ENCODE peak calls at places on chromosomes 3 and 15, in ten cellular contexts. G, I, S, B, M, V, H, Z, N and L are unnamed samples.

GRCh38 chr3:109731639-109732473 is 394.5 kb upstream of the DPPA4 start:
- DNase-seq in Z (peak), G (peak), B (no peak), M (peak), V (peak), I (peak), S (peak), H (no peak), N (no peak), L (no peak)

GRCh38 chr15:40246496-40247275 is 7.8 kb downstream of the PAK6 start:
- DNase-seq in S (no peak), M (no peak), Z (no peak), N (peak), G (no peak), B (peak), V (no peak), H (peak), I (no peak), L (no peak)

GRCh38 chr15:92907880-92908279 is 7.8 kb downstream of the CHD2 start:
- DNase-seq in V (peak), H (peak), S (no peak), N (no peak), Z (peak), M (no peak), B (no peak), G (peak), I (peak), L (peak)

GRCh38 chr3:49410844-49411549 is 779 bp downstream of the RHOA start:
- DNase-seq in B (no peak), V (no peak), S (no peak), M (no peak), G (no peak), I (no peak), H (no peak), N (no peak), Z (no peak), L (no peak)

GRCh38 chr3:179898024-179898423 is 138.7 kb downstream of the PEX5L start:
- DNase-seq in I (peak), Z (no peak), M (no peak), V (peak), G (no peak), N (no peak), B (no peak), H (no peak), S (peak), L (no peak)

GRCh38 chr15:46222861-46223260 is 588.0 kb downstream of the SQOR start:
- DNase-seq in I (no peak), G (no peak), S (no peak), H (no peak), Z (no peak), M (no peak), V (no peak), B (no peak), N (no peak), L (no peak)

GRCh38 chr15:24848050-24848449 is 106.7 kb upstream of the SNRPN start:
- DNase-seq in G (no peak), B (no peak), V (peak), S (no peak), Z (peak), N (peak), H (peak), I (no peak), M (peak), L (no peak)

GRCh38 chr15:23647421-23648375 is at the start of gene MAGEL2:
- DNase-seq in I (peak), B (no peak), S (no peak), N (peak), Z (no peak), H (no peak), V (no peak), G (no peak), M (no peak), L (no peak)

GRCh38 chr3:11195721-11196332 is 41.5 kb downstream of the HRH1 start:
- DNase-seq in B (no peak), V (no peak), N (no peak), G (no peak), Z (no peak), M (no peak), H (no peak), I (peak), S (no peak), L (no peak)

GRCh38 chr3:147613710-147614109 is 204.5 kb downstream of the ZIC1 start:
- DNase-seq in I (no peak), H (no peak), Z (no peak), B (no peak), S (no peak), M (no peak), N (no peak), V (no peak), G (no peak), L (no peak)

GRCh38 chr3:53645754-53646153 is 151.3 kb downstream of the CACNA1D start:
- DNase-seq in B (no peak), N (no peak), H (no peak), G (no peak), Z (no peak), I (no peak), V (no peak), M (no peak), S (no peak), L (no peak)

GRCh38 chr3:46284981-46285683 is 42.9 kb downstream of the CCR3 start:
- DNase-seq in I (peak), S (no peak), M (no peak), V (no peak), N (no peak), G (no peak), H (no peak), Z (no peak), B (no peak), L (no peak)

GRCh38 chr15:53009093-53009492 is 219.0 kb upstream of the ONECUT1 start:
- DNase-seq in Z (no peak), I (no peak), G (no peak), M (no peak), V (no peak), B (no peak), H (no peak), N (no peak), S (no peak), L (no peak)

GRCh38 chr3:31979006-31979697 is 1.9 kb downstream of the OSBPL10 start:
- DNase-seq in S (no peak), H (no peak), V (no peak), G (no peak), I (no peak), B (no peak), Z (no peak), M (no peak), N (no peak), L (no peak)

GRCh38 chr3:12944849-12945248 is 103.5 kb upstream of the RPL32 start:
- DNase-seq in S (no peak), Z (no peak), V (no peak), I (no peak), N (no peak), B (no peak), M (no peak), H (no peak), G (no peak), L (no peak)

GRCh38 chr3:148600440-148600839 is 97.3 kb upstream of the AGTR1 start:
- DNase-seq in S (no peak), V (no peak), G (no peak), I (no peak), Z (no peak), H (no peak), B (no peak), N (no peak), M (no peak), L (no peak)

GRCh38 chr3:46695177-46695961 is 1.9 kb upstream of the ALS2CL start:
- DNase-seq in I (peak), H (peak), S (peak), Z (peak), M (peak), B (peak), V (peak), G (peak), N (peak), L (no peak)

GRCh38 chr3:110296885-110297284 is 774.7 kb upstream of the NECTIN3 start:
- DNase-seq in M (no peak), G (no peak), H (no peak), N (no peak), Z (no peak), S (no peak), B (no peak), V (no peak), I (no peak), L (no peak)

GRCh38 chr3:112027839-112028238 is 6.7 kb upstream of the TMPRSS7 start:
- DNase-seq in M (peak), S (no peak), H (no peak), B (no peak), Z (peak), I (no peak), V (no peak), N (no peak), G (no peak), L (no peak)

GRCh38 chr15:59879506-59879905 is 124.6 kb upstream of the FOXB1 start:
- DNase-seq in G (no peak), S (no peak), I (no peak), N (no peak), Z (no peak), B (no peak), M (no peak), H (no peak), V (no peak), L (no peak)

GRCh38 chr3:54004351-54004750 is 112.7 kb upstream of the SELENOK start:
- DNase-seq in S (no peak), G (no peak), N (no peak), Z (no peak), B (no peak), H (no peak), M (no peak), V (no peak), I (no peak), L (no peak)

GRCh38 chr15:92020765-92021164 is 167.3 kb downstream of the SLCO3A1 start:
- DNase-seq in B (no peak), S (no peak), Z (no peak), N (no peak), G (no peak), H (no peak), I (no peak), M (no peak), V (no peak), L (no peak)

GRCh38 chr15:70873232-70874054 is 18.8 kb downstream of the THAP10 start:
- DNase-seq in G (no peak), I (no peak), V (no peak), S (no peak), N (no peak), M (no peak), H (no peak), Z (no peak), B (no peak), L (no peak)

GRCh38 chr15:70879386-70879785 is 12.8 kb downstream of the THAP10 start:
- DNase-seq in V (no peak), H (no peak), B (no peak), S (no peak), N (no peak), M (no peak), Z (no peak), G (no peak), I (peak), L (no peak)

GRCh38 chr15:70876683-70877082 is 15.6 kb downstream of the THAP10 start:
- DNase-seq in I (no peak), N (no peak), H (no peak), B (no peak), V (no peak), G (no peak), Z (no peak), M (no peak), S (no peak), L (no peak)

GRCh38 chr15:70876011-70876410 is 16.2 kb downstream of the THAP10 start:
- DNase-seq in I (no peak), N (no peak), G (no peak), V (no peak), B (no peak), M (no peak), S (no peak), Z (no peak), H (no peak), L (no peak)

DNA sequence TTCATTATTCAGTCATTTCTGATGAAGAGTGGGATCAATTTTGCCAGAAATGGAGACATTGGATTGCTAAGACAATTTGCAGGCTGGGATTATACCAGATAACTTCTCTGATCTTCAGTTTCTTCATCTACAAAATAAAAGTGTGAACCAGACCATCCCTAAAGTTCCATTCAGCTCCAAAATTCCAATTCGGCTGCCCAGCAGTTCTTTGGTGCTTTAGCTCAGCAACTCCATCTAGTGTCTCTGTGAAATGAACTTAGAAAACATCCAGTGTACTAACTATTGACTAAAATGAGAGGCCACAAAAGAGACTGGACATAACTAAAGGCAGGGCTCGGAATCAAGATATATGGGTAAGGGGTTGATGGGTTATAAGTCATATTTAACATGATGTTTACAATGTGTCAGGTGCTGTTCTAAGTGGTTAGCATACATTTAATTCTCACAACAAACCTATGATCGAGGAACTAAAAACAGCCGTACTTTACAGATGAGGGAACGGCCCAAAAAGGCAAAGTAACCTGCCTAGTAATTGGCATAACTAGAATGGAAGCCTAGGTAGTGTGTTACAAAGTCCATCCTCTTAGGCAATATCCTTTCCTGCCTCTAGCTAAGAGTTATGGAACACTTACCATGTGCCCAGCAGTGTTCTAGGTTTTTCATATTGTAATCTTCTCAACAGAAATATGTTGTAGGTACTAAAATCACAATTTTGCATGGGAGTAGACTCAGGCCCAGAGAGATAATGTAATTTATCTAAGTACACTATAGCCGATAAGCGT is 17.0 kb downstream of the THAP10 start:
- DNase-seq in V (peak), Z (no peak), N (no peak), B (no peak), G (no peak), S (no peak), H (no peak), I (no peak), M (no peak), L (no peak)
- TF ChIP-seq CTCF in V (peak), Z (peak), N (peak), B (peak), G (peak), S (peak), H (no peak), I (no peak), M (peak), L (peak)

GRCh38 chr15:65824031-65824743 is 32.1 kb upstream of the DENND4A start:
- DNase-seq in Z (peak), S (peak), G (peak), M (peak), N (no peak), H (peak), I (peak), V (peak), B (no peak), L (no peak)

GRCh38 chr15:65818927-65819562 is 27.0 kb upstream of the DENND4A start:
- DNase-seq in I (no peak), N (no peak), B (no peak), H (no peak), G (no peak), S (no peak), M (no peak), V (no peak), Z (no peak), L (no peak)

GRCh38 chr15:65816441-65816840 is 24.3 kb upstream of the DENND4A start:
- DNase-seq in S (no peak), N (no peak), H (no peak), G (no peak), V (no peak), Z (no peak), M (no peak), B (no peak), I (no peak), L (no peak)

GRCh38 chr15:65821070-65821469 is 29.0 kb upstream of the DENND4A start:
- DNase-seq in I (no peak), N (no peak), S (no peak), V (no peak), B (no peak), G (no peak), M (no peak), H (no peak), Z (no peak), L (no peak)

DNA sequence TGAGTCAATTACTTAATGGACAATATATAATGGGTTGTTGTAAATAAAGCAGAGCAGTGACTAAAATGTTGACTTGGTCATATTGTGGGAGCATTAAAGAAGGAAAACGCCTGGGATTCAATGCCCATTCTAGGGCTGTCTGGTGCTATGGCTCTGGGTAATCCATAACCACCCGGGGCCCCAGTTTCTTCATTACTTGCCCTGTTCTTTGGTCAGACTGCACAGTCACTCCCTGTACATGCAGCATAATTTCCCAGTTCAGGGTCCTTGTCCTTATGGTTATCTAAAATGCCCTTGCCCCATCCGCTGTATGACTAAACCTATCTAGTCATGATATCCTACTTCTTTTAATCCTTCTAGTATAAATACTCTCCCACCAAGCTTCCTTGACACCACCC is 27.5 kb upstream of the DENND4A start:
- DNase-seq in N (no peak), I (no peak), H (no peak), Z (no peak), M (no peak), B (no peak), G (no peak), V (no peak), S (peak), L (no peak)
- TF ChIP-seq POLR2A in N (no peak), I (no peak), H (no peak), Z (no peak), M (no peak), B (no peak), G (no peak), V (no peak), S (no peak), L (no peak)

GRCh38 chr15:63019539-63020109 is 22.9 kb upstream of the TPM1 start:
- DNase-seq in H (peak), N (no peak), Z (no peak), M (no peak), S (no peak), B (peak), I (no peak), V (peak), G (no peak), L (no peak)

GRCh38 chr15:63021031-63021430 is 21.5 kb upstream of the TPM1 start:
- DNase-seq in M (no peak), Z (no peak), N (no peak), B (no peak), I (no peak), G (no peak), H (no peak), V (no peak), S (no peak), L (no peak)

GRCh38 chr15:63018639-63019038 is 23.9 kb upstream of the TPM1 start:
- DNase-seq in B (no peak), S (no peak), M (no peak), H (no peak), Z (no peak), V (no peak), I (peak), G (no peak), N (no peak), L (no peak)

GRCh38 chr15:63022181-63022580 is 20.4 kb upstream of the TPM1 start:
- DNase-seq in B (no peak), S (no peak), V (no peak), M (no peak), I (no peak), Z (no peak), G (no peak), H (no peak), N (no peak), L (no peak)

DNA sequence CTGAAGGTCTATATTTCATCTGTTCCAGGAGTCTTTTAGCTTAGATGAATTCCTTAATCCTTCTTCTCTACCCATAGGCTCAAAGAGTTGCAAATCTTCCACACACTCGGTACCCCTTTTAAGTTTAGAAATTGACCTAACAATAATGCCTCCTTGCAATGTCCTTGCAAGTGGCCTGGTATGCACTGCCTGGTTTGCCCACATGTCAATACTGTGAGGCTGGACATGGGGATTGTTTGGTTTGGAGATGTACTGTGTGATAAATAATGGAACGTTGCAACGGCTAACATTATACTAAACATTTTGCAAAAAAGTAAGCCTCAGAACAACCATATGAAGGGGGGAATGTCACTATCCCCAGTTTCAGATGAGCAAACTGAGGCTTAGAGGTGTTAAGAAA is 22.4 kb upstream of the TPM1 start:
- DNase-seq in V (no peak), Z (no peak), M (no peak), S (no peak), H (no peak), G (no peak), I (no peak), N (no peak), B (no peak), L (no peak)
- TF ChIP-seq CTCF in V (no peak), Z (no peak), M (no peak), S (no peak), H (no peak), G (no peak), I (no peak), N (no peak), B (no peak), L (no peak)

GRCh38 chr3:186950402-186951093 is 20.2 kb downstream of the ST6GAL1 start:
- DNase-seq in I (no peak), S (no peak), H (no peak), Z (no peak), M (no peak), V (no peak), B (no peak), G (no peak), N (no peak), L (no peak)

GRCh38 chr3:186942168-186942567 is 11.8 kb downstream of the ST6GAL1 start:
- DNase-seq in Z (no peak), N (no peak), S (no peak), V (no peak), M (no peak), H (no peak), B (no peak), I (no peak), G (no peak), L (no peak)

GRCh38 chr3:186945255-186945823 is 15.0 kb downstream of the ST6GAL1 start:
- DNase-seq in V (no peak), N (no peak), Z (no peak), I (no peak), H (no peak), B (no peak), G (no peak), S (no peak), M (no peak), L (no peak)

GRCh38 chr3:186949281-186949982 is 19.1 kb downstream of the ST6GAL1 start:
- DNase-seq in G (no peak), N (no peak), B (no peak), M (no peak), V (no peak), I (no peak), H (no peak), Z (no peak), S (peak), L (no peak)

GRCh38 chr3:186946756-186947375 is 16.5 kb downstream of the ST6GAL1 start:
- DNase-seq in G (no peak), I (no peak), N (no peak), Z (no peak), B (no peak), H (no peak), V (no peak), M (no peak), S (no peak), L (no peak)
- TF ChIP-seq POLR2A in G (no peak), I (no peak), N (no peak), Z (no peak), B (no peak), H (no peak), V (no peak), M (no peak), S (no peak), L (no peak)

DNA sequence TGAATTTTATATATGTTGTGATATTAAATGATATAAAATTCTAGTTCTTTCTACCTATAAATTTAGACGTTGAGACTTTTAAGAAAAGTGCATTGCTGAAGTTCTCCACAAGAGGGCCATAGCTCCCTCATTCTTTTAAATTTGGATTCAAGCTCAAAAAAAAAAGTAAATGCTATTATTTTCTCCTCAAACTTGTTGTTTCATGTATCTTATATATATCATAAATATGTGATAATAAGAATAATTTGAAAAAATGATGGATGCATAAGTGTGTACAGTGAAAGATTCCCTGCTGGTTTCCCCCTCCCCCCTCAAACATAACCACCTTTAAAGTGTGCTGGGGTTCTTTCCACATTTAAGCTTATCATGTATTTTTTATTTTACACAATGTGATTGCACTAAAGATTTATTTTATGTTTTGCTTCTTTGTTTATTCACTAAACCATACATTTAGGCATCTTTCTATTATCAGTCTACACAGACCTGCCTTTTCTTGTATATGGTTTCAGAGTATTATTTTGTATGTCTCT is 769.4 kb upstream of the GOLIM4 start:
- DNase-seq in H (no peak), S (peak), B (no peak), N (no peak), V (peak), M (no peak), Z (no peak), I (peak), G (peak), L (no peak)
- TF ChIP-seq CTCF in H (peak), S (peak), B (peak), N (no peak), V (peak), M (peak), Z (peak), I (peak), G (peak), L (peak)